ENCODE peak calls at places on chromosomes 12 and 14, in nine cellular contexts. E is K562, V is HCT116, K is Panc1, O is HL-60, T is SK-N-SH, M is HepG2, S is GM23338, F is GM12878. Q is an unnamed sample.
A peak's percentile ranks its signal among the peaks of the same experiment; 100 is the strongest.

GRCh38 chr12:47558625-47559345 is 147.0 kb downstream of the RPAP3 start:
- DNase-seq in O (no peak), K (no peak), V (no peak), F (no peak), E (no peak), T (no peak), M (no peak), S (no peak), Q (no peak)

GRCh38 chr14:71675902-71676291 is 256.3 kb upstream of the RGS6 start:
- DNase-seq in K (no peak), F (no peak), E (no peak), T (no peak), V (no peak), S (no peak), M (no peak), O (no peak), Q (no peak)

GRCh38 chr12:78248321-78248720 is 417.6 kb downstream of the NAV3 start:
- DNase-seq in V (no peak), E (no peak), F (no peak), O (no peak), S (no peak), K (no peak), T (no peak), M (no peak), Q (no peak)

GRCh38 chr14:90675399-90675798 is 140.8 kb downstream of the TTC7B start:
- DNase-seq in V (no peak), K (no peak), O (no peak), E (no peak), T (peak; percentile 75), S (no peak), F (no peak), M (no peak), Q (no peak)

GRCh38 chr14:99230271-99231141 is 41.5 kb downstream of the BCL11B start:
- DNase-seq in S (peak; percentile 69), E (peak; percentile 26), T (no peak), O (no peak), V (no peak), M (no peak), F (no peak), K (no peak), Q (no peak)

GRCh38 chr12:59149995-59150642 is 229.8 kb upstream of the LRIG3 start:
- DNase-seq in M (peak; percentile 77), K (peak; percentile 71), F (peak; percentile 21), O (peak; percentile 52), S (peak; percentile 94), T (peak; percentile 31), V (peak; percentile 79), E (peak; percentile 18), Q (peak; percentile 86)

GRCh38 chr12:78671295-78671694 is 193.3 kb upstream of the SYT1 start:
- DNase-seq in F (no peak), T (no peak), V (no peak), S (no peak), M (no peak), K (no peak), E (no peak), O (no peak), Q (peak; percentile 62)

GRCh38 chr12:19915392-19916192 is 452.7 kb upstream of the PDE3A start:
- DNase-seq in F (no peak), E (no peak), M (no peak), S (peak; percentile 68), V (peak; percentile 8), O (no peak), K (no peak), T (peak; percentile 27), Q (peak; percentile 60)

GRCh38 chr12:1130164-1130563 is 139.1 kb downstream of the ERC1 start:
- DNase-seq in S (no peak), O (no peak), F (no peak), V (peak; percentile 78), M (peak; percentile 83), E (no peak), T (no peak), K (no peak), Q (peak; percentile 53)

GRCh38 chr14:89672636-89673279 is 255.7 kb upstream of the FOXN3 start:
- DNase-seq in F (no peak), V (no peak), E (no peak), T (no peak), O (peak; percentile 5), K (no peak), M (peak; percentile 39), S (no peak), Q (no peak)

DNA sequence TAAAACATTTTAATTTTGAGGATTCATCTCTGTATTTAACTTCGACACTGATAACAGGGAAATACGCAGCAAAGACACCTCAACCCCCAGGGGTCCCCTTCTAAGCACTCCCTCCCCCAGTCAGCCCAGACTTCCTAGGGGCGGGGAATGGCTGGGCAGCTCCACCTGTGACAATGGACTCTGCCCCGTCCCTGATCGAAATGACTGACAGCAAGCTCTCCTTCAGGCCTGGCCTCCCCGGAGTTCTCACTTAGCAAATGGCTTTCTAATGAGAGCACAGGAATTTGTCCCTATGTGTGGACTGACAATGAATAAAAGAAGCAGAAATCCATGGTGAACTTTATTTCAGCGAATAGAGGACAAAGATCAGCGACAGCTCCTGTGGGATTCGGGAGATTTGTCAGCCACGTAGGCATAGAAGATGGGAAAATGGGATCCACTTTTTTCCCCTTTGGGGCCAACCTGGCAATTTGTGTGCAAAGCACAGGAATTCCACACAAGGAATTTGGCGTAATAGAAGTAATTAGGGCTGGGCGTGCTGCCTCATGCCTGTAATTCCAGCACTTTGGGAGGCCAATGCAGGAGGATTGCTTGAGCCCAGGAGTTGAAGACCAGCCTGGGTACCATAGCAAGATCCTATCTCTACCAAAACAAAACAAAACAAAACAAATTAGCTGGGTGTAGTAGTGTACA is 63.8 kb downstream of the TNFAIP2 start:
- DNase-seq in E (no peak), S (peak; percentile 70), M (peak; percentile 79), K (no peak), V (no peak), F (no peak), T (no peak), O (no peak), Q (no peak)
- TF ChIP-seq REST in E (no peak), S (no peak), M (no peak), K (no peak), V (no peak), F (no peak), T (no peak), O (no peak), Q (no peak)

DNA sequence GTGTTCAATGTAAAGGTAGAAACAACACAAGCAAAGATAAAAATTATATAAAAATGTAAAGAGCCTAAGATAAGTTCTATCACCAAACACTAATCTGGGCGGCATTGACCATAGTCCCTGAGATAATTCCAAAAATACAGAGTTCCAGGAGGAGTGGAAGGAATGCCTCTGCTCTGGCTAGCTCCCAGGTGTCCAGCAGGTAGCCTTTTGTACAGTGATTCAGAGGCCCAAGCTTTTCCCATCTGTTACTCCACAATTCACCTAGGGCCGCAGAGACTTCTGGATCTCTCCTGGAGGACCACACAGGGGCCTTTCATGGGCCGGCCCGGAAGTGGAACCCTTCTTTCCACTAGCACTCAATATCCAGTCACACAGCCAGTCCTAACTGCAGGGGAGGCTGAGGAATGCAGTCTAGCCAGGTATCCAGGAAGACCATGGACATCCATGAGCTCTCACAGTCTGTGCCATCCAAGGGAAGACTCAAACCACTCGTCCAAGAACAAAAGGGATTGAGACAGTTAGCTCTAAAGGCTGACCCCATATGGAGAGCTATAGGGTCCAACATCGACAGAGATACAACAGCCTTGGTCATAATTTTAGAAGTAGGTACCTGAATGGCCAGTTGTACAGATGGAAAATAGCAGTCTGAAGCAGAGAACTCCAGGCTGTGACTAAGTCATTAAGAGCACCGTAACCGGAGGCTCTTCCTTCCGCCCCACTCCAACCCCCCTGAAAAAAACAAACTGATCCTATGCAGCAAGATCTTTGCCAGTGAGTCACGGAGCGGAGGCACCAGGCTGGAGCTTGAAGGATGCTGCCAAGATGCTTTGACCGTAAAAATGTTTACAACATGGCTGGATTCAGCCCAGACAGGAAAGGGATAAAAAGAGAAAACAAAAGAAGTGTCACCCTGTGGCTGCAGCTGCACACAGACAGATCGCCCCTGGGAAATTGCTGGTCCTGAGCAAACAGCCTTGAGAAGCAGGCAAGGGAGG is 204.8 kb downstream of the NUAK1 start:
- DNase-seq in F (no peak), T (peak; percentile 4), V (no peak), S (no peak), K (no peak), O (no peak), M (no peak), E (no peak), Q (peak; percentile 71)
- TF ChIP-seq REST in F (no peak), T (peak; percentile 22), V (no peak), S (no peak), K (no peak), O (no peak), M (no peak), E (no peak), Q (no peak)

DNA sequence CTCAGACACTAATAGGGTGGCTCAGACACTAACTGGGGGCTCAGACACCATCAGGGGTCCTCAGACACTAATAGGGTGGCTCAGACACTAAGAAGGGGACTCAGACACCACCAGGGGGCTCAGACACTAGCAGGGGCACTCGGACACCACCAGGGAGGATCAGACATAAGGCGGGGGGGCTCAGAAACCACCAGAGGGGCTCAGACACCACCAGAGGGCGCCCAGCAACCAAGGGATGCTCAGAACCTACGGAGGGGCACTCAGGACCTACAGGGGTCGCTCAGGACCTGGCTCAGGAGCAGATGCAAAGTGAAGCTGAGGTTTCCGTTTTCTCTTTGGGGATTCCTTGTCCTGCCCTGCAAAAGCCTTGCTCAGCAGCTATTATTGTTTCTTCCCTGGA is 448.5 kb downstream of the TMEM121 start:
- DNase-seq in S (peak; percentile 1), V (peak; percentile 8), E (peak; percentile 48), O (no peak), T (peak; percentile 72), F (no peak), K (no peak), M (peak; percentile 39), Q (peak; percentile 12)
- TF ChIP-seq REST in S (no peak), V (no peak), E (no peak), O (no peak), T (no peak), F (no peak), K (no peak), M (no peak), Q (no peak)

DNA sequence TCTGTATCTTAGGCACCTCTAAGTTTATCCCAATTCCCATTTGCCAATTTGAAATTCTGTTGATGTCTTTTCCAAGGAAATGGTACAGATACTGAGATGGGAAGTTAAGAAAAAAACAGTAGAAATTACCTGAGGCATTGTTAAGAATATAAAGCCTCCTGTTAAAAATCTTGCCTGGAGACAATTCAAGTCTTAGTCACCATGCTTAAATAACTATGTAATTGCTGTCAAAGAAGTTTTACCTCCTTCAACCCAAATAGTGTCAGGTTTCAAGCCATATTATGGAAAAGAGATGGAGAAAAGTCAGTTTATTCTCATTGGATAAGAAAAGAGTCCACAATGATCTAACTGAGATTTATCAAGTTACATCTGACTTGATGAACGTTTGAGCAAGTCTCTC is 974.7 kb downstream of the GALC start:
- DNase-seq in T (no peak), K (no peak), V (no peak), O (no peak), E (no peak), M (no peak), F (no peak), S (no peak), Q (no peak)
- TF ChIP-seq REST in T (no peak), K (no peak), V (no peak), O (no peak), E (no peak), M (no peak), F (no peak), S (no peak), Q (no peak)